ENCODE peak calls at places on chromosomes 2 and 18, in ten cellular contexts. M, X, O, C, N, Q, G, H, I and J are unnamed samples.

GRCh38 chr2:16613475-16613874 is 52.2 kb downstream of the CYRIA start:
- DNase-seq in M (no peak), X (no peak), O (no peak), C (no peak), N (no peak), Q (no peak), G (peak; percentile 65), H (peak; percentile 46), I (no peak), J (no peak)

GRCh38 chr18:77131100-77131651 is 1.4 kb downstream of the MBP start:
- DNase-seq in M (no peak), X (no peak), O (no peak), C (no peak), N (peak; percentile 45), Q (peak; percentile 22), G (peak; percentile 29), H (peak; percentile 44), I (peak; percentile 25), J (peak; percentile 66)

GRCh38 chr2:66509326-66509811 is 74.4 kb downstream of the MEIS1 start:
- DNase-seq in M (no peak), X (no peak), O (peak; percentile 62), C (peak; percentile 52), N (no peak), Q (no peak), G (no peak), H (no peak), I (no peak), J (no peak)

GRCh38 chr18:79169958-79170555 is 100.9 kb downstream of the ATP9B start:
- DNase-seq in M (no peak), X (no peak), O (no peak), C (no peak), N (no peak), Q (no peak), G (peak; percentile 31), H (no peak), I (no peak), J (no peak)

GRCh38 chr2:3535467-3535793 is 16.1 kb upstream of the ADI1 start:
- DNase-seq in M (no peak), X (no peak), O (no peak), C (no peak), N (no peak), Q (no peak), G (no peak), H (no peak), I (no peak), J (no peak)

GRCh38 chr2:174485763-174486613 is 841 bp downstream of the GPR155 start:
- DNase-seq in M (no peak), X (no peak), O (peak; percentile 29), C (peak; percentile 32), N (peak; percentile 24), Q (no peak), G (peak; percentile 69), H (peak; percentile 16), I (no peak), J (peak; percentile 67)

GRCh38 chr18:2570772-2571199 is 519 bp downstream of the METTL4 start:
- DNase-seq in M (peak; percentile 42), X (no peak), O (peak; percentile 73), C (no peak), N (peak; percentile 69), Q (peak; percentile 54), G (peak; percentile 81), H (peak; percentile 60), I (peak; percentile 32), J (peak; percentile 74)

GRCh38 chr2:219459460-219460311 is 25.0 kb downstream of the SPEG start:
- DNase-seq in M (no peak), X (no peak), O (peak; percentile 64), C (peak; percentile 94), N (peak; percentile 68), Q (peak; percentile 35), G (no peak), H (peak; percentile 27), I (no peak), J (peak; percentile 81)

GRCh38 chr18:46276736-46277135 is 172.6 kb downstream of the HAUS1 start:
- DNase-seq in M (no peak), X (no peak), O (no peak), C (no peak), N (no peak), Q (no peak), G (no peak), H (no peak), I (no peak), J (no peak)

GRCh38 chr2:201964631-201965206 is 68.9 kb upstream of the FZD7 start:
- DNase-seq in M (no peak), X (no peak), O (no peak), C (no peak), N (no peak), Q (no peak), G (no peak), H (no peak), I (no peak), J (no peak)

GRCh38 chr2:45874324-45874723 is 222.8 kb downstream of the PRKCE start:
- DNase-seq in M (peak; percentile 72), X (no peak), O (no peak), C (no peak), N (peak; percentile 76), Q (no peak), G (no peak), H (no peak), I (no peak), J (peak; percentile 92)

GRCh38 chr2:219987830-219988229 is 360.4 kb downstream of the SLC4A3 start:
- DNase-seq in M (peak; percentile 35), X (no peak), O (peak; percentile 96), C (peak; percentile 24), N (no peak), Q (no peak), G (no peak), H (no peak), I (no peak), J (no peak)

GRCh38 chr18:58502628-58503027 is 126.3 kb downstream of the ALPK2 start:
- DNase-seq in M (no peak), X (no peak), O (no peak), C (no peak), N (no peak), Q (no peak), G (no peak), H (no peak), I (no peak), J (no peak)